ENCODE peak calls at places on chromosomes 13 and 19, in six cellular contexts. One of them, this sample, is unnamed.

GRCh38 chr13:33637978-33638743 is 179.8 kb upstream of the RFC3 start:
- DNase-seq in HepG2: no peak
- DNase-seq in tibial artery: no peak
- DNase-seq in Panc1: no peak
- DNase-seq in CD8-positive, alpha-beta T cell: no peak
- DNase-seq in left ventricle myocardium inferior: no peak
- DNase-seq in this sample: no peak

GRCh38 chr19:4972509-4973230 is 3.8 kb downstream of the KDM4B start:
- DNase-seq in CD8-positive, alpha-beta T cell: no peak
- DNase-seq in left ventricle myocardium inferior: no peak
- DNase-seq in tibial artery: no peak
- DNase-seq in Panc1: no peak
- DNase-seq in HepG2: peak; percentile 74
- DNase-seq in this sample: no peak

GRCh38 chr13:29954082-29955043 is 103.9 kb upstream of the UBL3 start:
- DNase-seq in Panc1: no peak
- DNase-seq in CD8-positive, alpha-beta T cell: peak; percentile 35
- DNase-seq in HepG2: no peak
- DNase-seq in tibial artery: no peak
- DNase-seq in left ventricle myocardium inferior: no peak
- DNase-seq in this sample: no peak

GRCh38 chr19:3849092-3849491 is 19.7 kb downstream of the ZFR2 start:
- DNase-seq in CD8-positive, alpha-beta T cell: peak; percentile 56
- DNase-seq in left ventricle myocardium inferior: no peak
- DNase-seq in HepG2: peak; percentile 33
- DNase-seq in tibial artery: no peak
- DNase-seq in Panc1: no peak
- DNase-seq in this sample: no peak

GRCh38 chr19:17871878-17872250 is at the start of gene SLC5A5:
- DNase-seq in CD8-positive, alpha-beta T cell: peak; percentile 24
- DNase-seq in Panc1: no peak
- DNase-seq in left ventricle myocardium inferior: no peak
- DNase-seq in tibial artery: no peak
- DNase-seq in HepG2: no peak
- DNase-seq in this sample: no peak

GRCh38 chr19:39555883-39556282 is 15.9 kb upstream of the EID2 start:
- DNase-seq in Panc1: no peak
- DNase-seq in CD8-positive, alpha-beta T cell: no peak
- DNase-seq in left ventricle myocardium inferior: no peak
- DNase-seq in HepG2: no peak
- DNase-seq in tibial artery: no peak
- DNase-seq in this sample: no peak

GRCh38 chr13:35470671-35471465 is 5.6 kb downstream of the MAB21L1 start:
- DNase-seq in left ventricle myocardium inferior: peak; percentile 62
- DNase-seq in HepG2: no peak
- DNase-seq in CD8-positive, alpha-beta T cell: no peak
- DNase-seq in Panc1: no peak
- DNase-seq in tibial artery: no peak
- DNase-seq in this sample: no peak

GRCh38 chr13:50726164-50726563 is 117.3 kb downstream of the DLEU7 start:
- DNase-seq in tibial artery: no peak
- DNase-seq in HepG2: no peak
- DNase-seq in CD8-positive, alpha-beta T cell: no peak
- DNase-seq in left ventricle myocardium inferior: no peak
- DNase-seq in Panc1: no peak
- DNase-seq in this sample: no peak

GRCh38 chr19:39943586-39943985 is 9.2 kb upstream of the FCGBP start:
- DNase-seq in tibial artery: no peak
- DNase-seq in CD8-positive, alpha-beta T cell: no peak
- DNase-seq in Panc1: no peak
- DNase-seq in left ventricle myocardium inferior: no peak
- DNase-seq in HepG2: no peak
- DNase-seq in this sample: no peak

GRCh38 chr13:39313721-39314120 is 275.5 kb downstream of the NHLRC3 start:
- DNase-seq in CD8-positive, alpha-beta T cell: no peak
- DNase-seq in tibial artery: no peak
- DNase-seq in left ventricle myocardium inferior: no peak
- DNase-seq in Panc1: no peak
- DNase-seq in HepG2: no peak
- DNase-seq in this sample: no peak

GRCh38 chr19:990119-990571 is 6.0 kb downstream of the WDR18 start:
- DNase-seq in tibial artery: no peak
- DNase-seq in HepG2: no peak
- DNase-seq in CD8-positive, alpha-beta T cell: no peak
- DNase-seq in Panc1: no peak
- DNase-seq in left ventricle myocardium inferior: no peak
- DNase-seq in this sample: no peak

GRCh38 chr19:50418186-50419021 is at the start of gene SPIB:
- DNase-seq in Panc1: no peak
- DNase-seq in left ventricle myocardium inferior: no peak
- DNase-seq in HepG2: no peak
- DNase-seq in CD8-positive, alpha-beta T cell: no peak
- DNase-seq in tibial artery: no peak
- DNase-seq in this sample: no peak

GRCh38 chr19:17351815-17352435 is 14.6 kb downstream of the GTPBP3 start:
- DNase-seq in CD8-positive, alpha-beta T cell: no peak
- DNase-seq in tibial artery: no peak
- DNase-seq in Panc1: no peak
- DNase-seq in left ventricle myocardium inferior: no peak
- DNase-seq in HepG2: no peak
- DNase-seq in this sample: no peak

GRCh38 chr13:46726347-46726746 is 70.6 kb downstream of the ESD start:
- DNase-seq in tibial artery: no peak
- DNase-seq in HepG2: no peak
- DNase-seq in Panc1: no peak
- DNase-seq in left ventricle myocardium inferior: no peak
- DNase-seq in CD8-positive, alpha-beta T cell: no peak
- DNase-seq in this sample: no peak

GRCh38 chr13:99677388-99677951 is 176.2 kb downstream of the TM9SF2 start:
- DNase-seq in CD8-positive, alpha-beta T cell: no peak
- DNase-seq in Panc1: no peak
- DNase-seq in HepG2: no peak
- DNase-seq in tibial artery: no peak
- DNase-seq in left ventricle myocardium inferior: no peak
- DNase-seq in this sample: no peak

GRCh38 chr13:75421987-75422386 is 60.0 kb downstream of the TBC1D4 start:
- DNase-seq in Panc1: no peak
- DNase-seq in tibial artery: no peak
- DNase-seq in CD8-positive, alpha-beta T cell: no peak
- DNase-seq in left ventricle myocardium inferior: no peak
- DNase-seq in HepG2: no peak
- DNase-seq in this sample: no peak

GRCh38 chr19:16988661-16989060 is 37.9 kb downstream of the CPAMD8 start:
- DNase-seq in Panc1: no peak
- DNase-seq in tibial artery: no peak
- DNase-seq in left ventricle myocardium inferior: no peak
- DNase-seq in CD8-positive, alpha-beta T cell: no peak
- DNase-seq in HepG2: no peak
- DNase-seq in this sample: no peak

GRCh38 chr19:17948967-17949930 is 16.4 kb downstream of the CCDC124 start:
- DNase-seq in Panc1: no peak
- DNase-seq in CD8-positive, alpha-beta T cell: peak; percentile 21
- DNase-seq in left ventricle myocardium inferior: no peak
- DNase-seq in HepG2: no peak
- DNase-seq in tibial artery: no peak
- DNase-seq in this sample: no peak

GRCh38 chr19:6113616-6114188 is 3.4 kb upstream of the RFX2 start:
- DNase-seq in CD8-positive, alpha-beta T cell: no peak
- DNase-seq in HepG2: no peak
- DNase-seq in tibial artery: no peak
- DNase-seq in Panc1: no peak
- DNase-seq in left ventricle myocardium inferior: no peak
- DNase-seq in this sample: no peak

GRCh38 chr13:42039946-42040729 is 8.3 kb upstream of the DGKH start:
- DNase-seq in tibial artery: peak; percentile 90
- DNase-seq in CD8-positive, alpha-beta T cell: peak; percentile 88
- DNase-seq in HepG2: no peak
- DNase-seq in left ventricle myocardium inferior: peak; percentile 95
- DNase-seq in Panc1: no peak
- DNase-seq in this sample: peak; percentile 90

GRCh38 chr13:42035905-42036521 is 12.4 kb upstream of the DGKH start:
- DNase-seq in tibial artery: no peak
- DNase-seq in HepG2: no peak
- DNase-seq in left ventricle myocardium inferior: no peak
- DNase-seq in Panc1: no peak
- DNase-seq in CD8-positive, alpha-beta T cell: no peak
- DNase-seq in this sample: no peak

GRCh38 chr13:42039457-42039945 is 8.9 kb upstream of the DGKH start:
- DNase-seq in tibial artery: no peak
- DNase-seq in left ventricle myocardium inferior: no peak
- DNase-seq in CD8-positive, alpha-beta T cell: no peak
- DNase-seq in HepG2: no peak
- DNase-seq in Panc1: no peak
- DNase-seq in this sample: no peak

GRCh38 chr13:42038661-42039456 is 9.6 kb upstream of the DGKH start:
- DNase-seq in Panc1: no peak
- DNase-seq in HepG2: no peak
- DNase-seq in CD8-positive, alpha-beta T cell: no peak
- DNase-seq in tibial artery: no peak
- DNase-seq in left ventricle myocardium inferior: no peak
- DNase-seq in this sample: no peak

DNA sequence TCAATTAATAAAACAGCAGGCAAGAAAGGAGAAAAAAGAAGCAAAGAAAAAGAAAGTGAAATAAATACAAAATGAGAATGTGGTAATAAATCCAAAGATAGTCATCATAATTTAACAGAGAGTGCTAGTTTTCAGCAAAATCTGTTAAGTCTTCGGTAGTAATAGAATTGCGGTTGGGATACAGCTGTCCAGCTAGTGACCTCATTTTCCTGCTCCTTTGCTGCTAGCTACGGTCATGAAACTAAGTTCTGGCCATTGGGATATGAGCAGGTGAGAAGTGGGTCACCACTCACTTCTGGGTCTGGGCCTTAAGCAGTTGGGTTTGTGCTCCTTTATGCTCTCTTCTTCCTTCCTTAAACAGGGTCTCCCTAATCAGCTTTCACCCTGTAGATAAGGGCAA is 11.7 kb upstream of the DGKH start:
- DNase-seq in left ventricle myocardium inferior: no peak
- DNase-seq in Panc1: no peak
- DNase-seq in HepG2: no peak
- DNase-seq in tibial artery: no peak
- DNase-seq in CD8-positive, alpha-beta T cell: no peak
- DNase-seq in this sample: no peak
- H3K4me1 ChIP-seq in left ventricle myocardium inferior: peaks cover 21% of the 10 kb centered on the region
- H3K4me1 ChIP-seq in Panc1: no peaks in the 10 kb centered on the region
- H3K4me1 ChIP-seq in HepG2: peaks cover 15% of the 10 kb centered on the region
- H3K4me1 ChIP-seq in tibial artery: peaks cover 3% of the 10 kb centered on the region
- H3K4me1 ChIP-seq in CD8-positive, alpha-beta T cell: peaks cover 7% of the 10 kb centered on the region
- H3K4me1 ChIP-seq in this sample: no peaks in the 10 kb centered on the region

DNA sequence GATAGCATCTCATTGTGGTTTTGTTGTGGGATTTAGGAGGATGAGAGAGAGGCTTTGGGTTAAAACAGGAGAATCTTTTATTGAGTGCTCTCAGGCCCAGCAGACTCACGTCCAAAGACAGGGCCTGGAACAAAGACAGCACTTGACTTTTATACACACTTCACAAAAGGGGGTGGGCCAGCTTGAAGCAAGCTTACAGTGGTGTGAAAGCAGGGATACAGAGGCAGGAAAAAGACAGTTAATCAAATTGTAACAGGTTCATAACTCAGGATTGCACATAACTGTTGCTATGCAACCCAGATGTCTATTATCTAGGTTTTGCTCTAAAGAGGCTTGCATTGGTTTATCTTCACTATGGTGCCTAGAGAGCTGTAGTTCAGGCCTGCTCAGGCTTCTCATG is 42.3 kb upstream of the CEACAM21 start:
- DNase-seq in Panc1: no peak
- DNase-seq in CD8-positive, alpha-beta T cell: no peak
- DNase-seq in left ventricle myocardium inferior: no peak
- DNase-seq in tibial artery: no peak
- DNase-seq in HepG2: no peak
- DNase-seq in this sample: no peak
- H3K4me1 ChIP-seq in Panc1: no peaks in the 10 kb centered on the region
- H3K4me1 ChIP-seq in CD8-positive, alpha-beta T cell: peaks cover 47% of the 10 kb centered on the region
- H3K4me1 ChIP-seq in left ventricle myocardium inferior: peaks cover 36% of the 10 kb centered on the region
- H3K4me1 ChIP-seq in tibial artery: no peaks in the 10 kb centered on the region
- H3K4me1 ChIP-seq in HepG2: no peaks in the 10 kb centered on the region
- H3K4me1 ChIP-seq in this sample: peaks cover 5% of the 10 kb centered on the region

DNA sequence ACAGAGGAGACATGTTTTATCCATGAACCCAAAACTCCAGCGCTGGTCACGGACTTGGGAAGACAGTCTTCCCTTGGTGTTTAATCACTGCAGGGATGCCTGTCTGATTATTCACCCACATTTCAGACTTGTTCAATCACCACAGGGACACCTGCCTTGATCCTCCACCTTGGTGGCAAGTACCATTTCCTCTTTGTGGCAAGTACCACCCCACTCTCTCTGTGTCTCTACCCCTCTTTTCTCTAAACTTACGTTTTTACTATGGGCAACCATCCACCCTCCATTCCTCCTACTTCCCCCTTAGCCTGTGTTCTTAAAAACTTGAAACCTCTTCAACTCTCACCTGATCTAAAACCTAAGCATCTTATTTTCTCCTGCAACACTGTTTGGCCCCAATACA is 16.8 kb downstream of the ZNF83 start:
- DNase-seq in HepG2: no peak
- DNase-seq in tibial artery: no peak
- DNase-seq in left ventricle myocardium inferior: no peak
- DNase-seq in Panc1: no peak
- DNase-seq in CD8-positive, alpha-beta T cell: no peak
- DNase-seq in this sample: no peak
- H3K4me1 ChIP-seq in HepG2: no peaks in the 10 kb centered on the region
- H3K4me1 ChIP-seq in tibial artery: no peaks in the 10 kb centered on the region
- H3K4me1 ChIP-seq in left ventricle myocardium inferior: no peaks in the 10 kb centered on the region
- H3K4me1 ChIP-seq in Panc1: no peaks in the 10 kb centered on the region
- H3K4me1 ChIP-seq in CD8-positive, alpha-beta T cell: no peaks in the 10 kb centered on the region
- H3K4me1 ChIP-seq in this sample: no peaks in the 10 kb centered on the region

GRCh38 chr19:34181111-34181864 is 9.0 kb downstream of the LSM14A start:
- DNase-seq in tibial artery: no peak
- DNase-seq in HepG2: no peak
- DNase-seq in left ventricle myocardium inferior: no peak
- DNase-seq in Panc1: no peak
- DNase-seq in CD8-positive, alpha-beta T cell: no peak
- DNase-seq in this sample: no peak

GRCh38 chr19:34184880-34185491 is 12.7 kb downstream of the LSM14A start:
- DNase-seq in Panc1: no peak
- DNase-seq in CD8-positive, alpha-beta T cell: peak; percentile 9
- DNase-seq in HepG2: no peak
- DNase-seq in tibial artery: no peak
- DNase-seq in left ventricle myocardium inferior: no peak
- DNase-seq in this sample: no peak

GRCh38 chr19:34180273-34180672 is 8.0 kb downstream of the LSM14A start:
- DNase-seq in left ventricle myocardium inferior: no peak
- DNase-seq in Panc1: no peak
- DNase-seq in tibial artery: no peak
- DNase-seq in CD8-positive, alpha-beta T cell: no peak
- DNase-seq in HepG2: no peak
- DNase-seq in this sample: no peak

GRCh38 chr19:34180709-34181108 is 8.4 kb downstream of the LSM14A start:
- DNase-seq in CD8-positive, alpha-beta T cell: no peak
- DNase-seq in Panc1: no peak
- DNase-seq in tibial artery: no peak
- DNase-seq in HepG2: no peak
- DNase-seq in left ventricle myocardium inferior: no peak
- DNase-seq in this sample: no peak

DNA sequence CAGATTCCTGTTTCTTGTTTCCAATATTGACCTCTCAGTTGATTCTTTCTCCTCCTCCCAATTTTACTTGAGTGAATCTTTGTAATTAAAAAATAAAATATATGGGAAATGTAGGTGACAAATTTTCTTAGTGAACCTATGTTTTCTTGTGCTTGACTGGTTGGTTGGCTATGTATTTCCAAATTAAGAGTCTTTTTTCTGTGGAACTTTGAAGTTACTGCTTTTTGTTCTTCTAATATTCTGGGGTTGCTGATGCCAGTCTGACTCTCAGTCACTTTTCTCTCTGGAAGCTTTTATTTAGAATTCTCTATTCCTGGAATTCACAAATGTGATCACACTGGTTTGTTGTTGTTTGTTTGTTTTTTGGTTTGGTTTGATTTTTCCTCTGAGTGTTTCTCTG is 9.8 kb downstream of the LSM14A start:
- DNase-seq in CD8-positive, alpha-beta T cell: no peak
- DNase-seq in left ventricle myocardium inferior: no peak
- DNase-seq in tibial artery: no peak
- DNase-seq in Panc1: no peak
- DNase-seq in HepG2: no peak
- DNase-seq in this sample: no peak
- H3K4me1 ChIP-seq in CD8-positive, alpha-beta T cell: peaks cover 72% of the 10 kb centered on the region
- H3K4me1 ChIP-seq in left ventricle myocardium inferior: peaks cover 98% of the 10 kb centered on the region
- H3K4me1 ChIP-seq in tibial artery: peaks cover 99% of the 10 kb centered on the region
- H3K4me1 ChIP-seq in Panc1: peaks cover 50% of the 10 kb centered on the region
- H3K4me1 ChIP-seq in HepG2: peaks cover 66% of the 10 kb centered on the region
- H3K4me1 ChIP-seq in this sample: peaks cover 7% of the 10 kb centered on the region